ENCODE peak calls at places on chromosome 1, in eight cellular contexts. One of them, this sample, is unnamed.

GRCh38 chr1:206694151-206694550 is 9.4 kb downstream of the MAPKAPK2 start:
- DNase-seq in dermis blood vessel endothelial cell: no peak
- DNase-seq in GM18507: no peak
- DNase-seq in aorta: no peak
- DNase-seq in CMK: no peak
- DNase-seq in amniotic epithelial cell: no peak
- DNase-seq in GM04504: no peak
- DNase-seq in NCI-H1436: no peak
- DNase-seq in this sample: no peak

GRCh38 chr1:102045752-102046151 is 49.0 kb upstream of the OLFM3 start:
- DNase-seq in GM18507: no peak
- DNase-seq in dermis blood vessel endothelial cell: no peak
- DNase-seq in CMK: no peak
- DNase-seq in amniotic epithelial cell: no peak
- DNase-seq in GM04504: no peak
- DNase-seq in NCI-H1436: no peak
- DNase-seq in aorta: no peak
- DNase-seq in this sample: no peak

GRCh38 chr1:43763497-43763973 is 56.2 kb downstream of the ST3GAL3 start:
- DNase-seq in dermis blood vessel endothelial cell: peak
- DNase-seq in GM04504: peak
- DNase-seq in aorta: no peak
- DNase-seq in GM18507: peak
- DNase-seq in CMK: no peak
- DNase-seq in amniotic epithelial cell: peak
- DNase-seq in NCI-H1436: peak
- DNase-seq in this sample: peak

GRCh38 chr1:36159614-36160387 is 3.8 kb downstream of the MAP7D1 start:
- DNase-seq in dermis blood vessel endothelial cell: no peak
- DNase-seq in GM04504: no peak
- DNase-seq in amniotic epithelial cell: no peak
- DNase-seq in aorta: peak
- DNase-seq in NCI-H1436: no peak
- DNase-seq in GM18507: no peak
- DNase-seq in CMK: no peak
- DNase-seq in this sample: peak

GRCh38 chr1:218521414-218522169 is 176.5 kb downstream of the TGFB2 start:
- DNase-seq in GM18507: no peak
- DNase-seq in NCI-H1436: peak
- DNase-seq in amniotic epithelial cell: peak
- DNase-seq in dermis blood vessel endothelial cell: peak
- DNase-seq in CMK: peak
- DNase-seq in aorta: no peak
- DNase-seq in GM04504: peak
- DNase-seq in this sample: peak

GRCh38 chr1:167777253-167777618 is 55.5 kb downstream of the MPZL1 start:
- DNase-seq in NCI-H1436: no peak
- DNase-seq in GM18507: no peak
- DNase-seq in dermis blood vessel endothelial cell: no peak
- DNase-seq in GM04504: no peak
- DNase-seq in aorta: no peak
- DNase-seq in amniotic epithelial cell: no peak
- DNase-seq in CMK: no peak
- DNase-seq in this sample: peak

GRCh38 chr1:189819751-189820150 is 657.9 kb downstream of the BRINP3 start:
- DNase-seq in aorta: no peak
- DNase-seq in dermis blood vessel endothelial cell: no peak
- DNase-seq in NCI-H1436: no peak
- DNase-seq in GM18507: no peak
- DNase-seq in amniotic epithelial cell: no peak
- DNase-seq in CMK: no peak
- DNase-seq in GM04504: no peak
- DNase-seq in this sample: no peak

GRCh38 chr1:211543003-211543402 is 36.0 kb downstream of the SLC30A1 start:
- DNase-seq in GM18507: no peak
- DNase-seq in dermis blood vessel endothelial cell: no peak
- DNase-seq in aorta: peak
- DNase-seq in CMK: no peak
- DNase-seq in NCI-H1436: no peak
- DNase-seq in GM04504: no peak
- DNase-seq in amniotic epithelial cell: no peak
- DNase-seq in this sample: no peak

GRCh38 chr1:94322696-94323095 is 85.3 kb upstream of the ARHGAP29 start:
- DNase-seq in GM18507: no peak
- DNase-seq in GM04504: no peak
- DNase-seq in NCI-H1436: no peak
- DNase-seq in amniotic epithelial cell: peak
- DNase-seq in aorta: no peak
- DNase-seq in dermis blood vessel endothelial cell: peak
- DNase-seq in CMK: no peak
- DNase-seq in this sample: no peak